ENCODE peak calls at places on chromosomes 3 and 15, in five cellular contexts. S, A, O, G and D are unnamed samples.

GRCh38 chr3:126827121-126827520 is 123.1 kb downstream of the CHCHD6 start:
- DNase-seq in S (no peak), A (no peak), O (no peak), G (peak; percentile 33), D (no peak)

GRCh38 chr3:39140341-39140971 is 12.9 kb downstream of the CSRNP1 start:
- DNase-seq in S (no peak), A (no peak), O (no peak), G (no peak), D (no peak)

GRCh38 chr3:135412475-135412874 is 553.1 kb upstream of the PPP2R3A start:
- DNase-seq in S (no peak), A (no peak), O (peak; percentile 1), G (no peak), D (no peak)

GRCh38 chr15:26889298-26889898 is 22.5 kb downstream of the GABRA5 start:
- DNase-seq in S (peak; percentile 54), A (peak; percentile 68), O (peak; percentile 71), G (peak; percentile 46), D (peak; percentile 9)

GRCh38 chr15:25737218-25737643 is 125.9 kb downstream of the ATP10A start:
- DNase-seq in S (no peak), A (peak; percentile 63), O (no peak), G (no peak), D (no peak)

GRCh38 chr15:83066761-83067637 is at the start of gene BTBD1:
- DNase-seq in S (peak; percentile 90), A (peak; percentile 94), O (peak; percentile 97), G (peak; percentile 99), D (peak; percentile 100)

GRCh38 chr15:53831907-53832793 is 72.7 kb upstream of the WDR72 start:
- DNase-seq in S (no peak), A (no peak), O (no peak), G (no peak), D (no peak)

GRCh38 chr15:33639968-33640367 is 328.3 kb upstream of the CHRM5 start:
- DNase-seq in S (no peak), A (no peak), O (no peak), G (no peak), D (no peak)

GRCh38 chr3:111531446-111531845 is 10.6 kb upstream of the CD96 start:
- DNase-seq in S (peak; percentile 33), A (no peak), O (no peak), G (peak; percentile 31), D (peak; percentile 33)

GRCh38 chr3:58260261-58260731 is 22.7 kb downstream of the ABHD6 start:
- DNase-seq in S (peak; percentile 86), A (no peak), O (peak; percentile 75), G (peak; percentile 89), D (peak; percentile 20)

GRCh38 chr15:71599404-71600225 is 210.7 kb upstream of the NR2E3 start:
- DNase-seq in S (no peak), A (peak; percentile 21), O (no peak), G (peak; percentile 17), D (no peak)

GRCh38 chr15:48622227-48622626 is 23.3 kb downstream of the FBN1 start:
- DNase-seq in S (no peak), A (no peak), O (no peak), G (peak; percentile 39), D (no peak)

GRCh38 chr3:11382146-11382545 is 109.9 kb downstream of the ATG7 start:
- DNase-seq in S (no peak), A (no peak), O (no peak), G (no peak), D (no peak)

GRCh38 chr3:120062474-120062873 is 31.8 kb downstream of the GSK3B start:
- DNase-seq in S (no peak), A (no peak), O (peak; percentile 15), G (no peak), D (no peak)

GRCh38 chr3:69970827-69971226 is 28.7 kb upstream of the SAMMSON start:
- DNase-seq in S (no peak), A (no peak), O (peak; percentile 10), G (no peak), D (no peak)

GRCh38 chr3:115040673-115041286 is 106.3 kb downstream of the ZBTB20 start:
- DNase-seq in S (peak; percentile 68), A (peak; percentile 49), O (peak; percentile 37), G (peak; percentile 51), D (peak; percentile 19)

GRCh38 chr15:25738171-25738792 is 124.8 kb downstream of the ATP10A start:
- DNase-seq in S (no peak), A (no peak), O (peak; percentile 70), G (no peak), D (no peak)

GRCh38 chr3:146160964-146161724 is at the start of gene PLOD2:
- DNase-seq in S (peak; percentile 85), A (peak; percentile 69), O (no peak), G (peak; percentile 90), D (peak; percentile 96)

GRCh38 chr15:62445244-62445643 is 280.2 kb upstream of the C2CD4B start:
- DNase-seq in S (no peak), A (no peak), O (no peak), G (no peak), D (no peak)

GRCh38 chr3:133926736-133927542 is 31.3 kb upstream of the RAB6B start:
- DNase-seq in S (no peak), A (peak; percentile 24), O (no peak), G (no peak), D (no peak)

GRCh38 chr15:43104426-43104825 is 1.4 kb downstream of the UBR1 start:
- DNase-seq in S (no peak), A (no peak), O (no peak), G (no peak), D (no peak)

GRCh38 chr3:138066383-138066782 is 49.0 kb downstream of the DZIP1L start:
- DNase-seq in S (no peak), A (no peak), O (no peak), G (no peak), D (no peak)

GRCh38 chr3:42803800-42804112 is 534 bp downstream of the HIGD1A start:
- DNase-seq in S (peak; percentile 16), A (peak; percentile 53), O (peak; percentile 66), G (peak; percentile 52), D (peak; percentile 16)

GRCh38 chr3:81723732-81724313 is 37.6 kb downstream of the GBE1 start:
- DNase-seq in S (peak; percentile 68), A (no peak), O (no peak), G (peak; percentile 40), D (peak; percentile 22)

GRCh38 chr15:69031013-69032001 is 16.8 kb downstream of the NOX5 start:
- DNase-seq in S (peak; percentile 27), A (peak; percentile 86), O (peak; percentile 60), G (peak; percentile 71), D (peak; percentile 43)

GRCh38 chr3:32614956-32615355 is 44.3 kb upstream of the DYNC1LI1 start:
- DNase-seq in S (peak; percentile 31), A (no peak), O (no peak), G (peak; percentile 52), D (peak; percentile 65)

GRCh38 chr15:33860749-33861148 is 107.5 kb upstream of the CHRM5 start:
- DNase-seq in S (peak; percentile 50), A (no peak), O (no peak), G (no peak), D (peak; percentile 49)

GRCh38 chr3:132134611-132135010 is 99.8 kb upstream of the CPNE4 start:
- DNase-seq in S (peak; percentile 91), A (no peak), O (no peak), G (peak; percentile 62), D (peak; percentile 73)

GRCh38 chr3:138862924-138863775 is 28.4 kb upstream of the PIK3CB start:
- DNase-seq in S (peak; percentile 65), A (no peak), O (peak; percentile 79), G (peak; percentile 82), D (peak; percentile 88)

GRCh38 chr3:169694117-169694516 is 30.6 kb upstream of the MECOM start:
- DNase-seq in S (no peak), A (no peak), O (no peak), G (no peak), D (no peak)